ENCODE peak calls at places on chromosomes 11 and 22, in nine cellular contexts. F is aorta, S is astrocyte of the spinal cord, P is GM04504, A is HTR-8/SVneo, W is GM04503, R is heart right ventricle, X is NCI-H1092, N is sigmoid colon. D is an unnamed sample.
A peak's percentile ranks its signal among the peaks of the same experiment; 100 is the strongest.

GRCh38 chr22:31178859-31179258 is 18.9 kb downstream of the RNF185 start:
- DNase-seq in F (no peak), S (no peak), P (no peak), A (no peak), W (no peak), R (no peak), X (no peak), N (no peak), D (no peak)

GRCh38 chr22:27318516-27318915 is 483.0 kb downstream of the MN1 start:
- DNase-seq in F (peak; percentile 11), S (peak; percentile 48), P (peak; percentile 37), A (no peak), W (peak; percentile 39), R (peak; percentile 46), X (no peak), N (no peak), D (no peak)

GRCh38 chr11:65308281-65308891 is 6.3 kb upstream of the CDC42EP2 start:
- DNase-seq in F (no peak), S (no peak), P (no peak), A (no peak), W (no peak), R (peak; percentile 55), X (no peak), N (no peak), D (no peak)

GRCh38 chr11:65625628-65626342 is 10.2 kb downstream of the PCNX3 start:
- DNase-seq in F (no peak), S (no peak), P (no peak), A (peak; percentile 42), W (no peak), R (peak; percentile 54), X (no peak), N (no peak), D (peak; percentile 97)

GRCh38 chr11:18527512-18527911 is 770 bp upstream of the TSG101 start:
- DNase-seq in F (no peak), S (peak; percentile 23), P (peak; percentile 19), A (peak; percentile 10), W (peak; percentile 20), R (no peak), X (no peak), N (no peak), D (no peak)

GRCh38 chr11:69010361-69010891 is 2.6 kb downstream of the MRGPRF start:
- DNase-seq in F (peak; percentile 81), S (no peak), P (no peak), A (no peak), W (no peak), R (no peak), X (no peak), N (peak; percentile 82), D (no peak)

GRCh38 chr22:33779243-33779642 is 141.0 kb downstream of the LARGE1 start:
- DNase-seq in F (no peak), S (no peak), P (no peak), A (no peak), W (no peak), R (no peak), X (no peak), N (no peak), D (no peak)

GRCh38 chr22:18035740-18036139 is 11.4 kb upstream of the MICAL3 start:
- DNase-seq in F (no peak), S (no peak), P (no peak), A (no peak), W (no peak), R (no peak), X (no peak), N (no peak), D (no peak)

GRCh38 chr11:64327993-64328392 is 10.1 kb downstream of the PRDX5 start:
- DNase-seq in F (no peak), S (no peak), P (no peak), A (no peak), W (no peak), R (no peak), X (no peak), N (no peak), D (no peak)

GRCh38 chr11:11403763-11404725 is 51.0 kb upstream of the CSNK2A3 start:
- DNase-seq in F (no peak), S (peak; percentile 35), P (no peak), A (no peak), W (no peak), R (peak; percentile 52), X (peak; percentile 26), N (peak; percentile 86), D (no peak)